ENCODE peak calls at places on chromosomes 4 and X, in five cellular contexts. One of them, this sample, is unnamed.

GRCh38 chr4:41022116-41022515 is 192.2 kb downstream of the APBB2 start:
- DNase-seq in NCI-H510A treated with DMSO at 0.1 percent for 48 hours: no peak
- DNase-seq in naive thymus-derived CD4-positive, alpha-beta T cell: no peak
- DNase-seq in activated naive CD8-positive, alpha-beta T cell treated with anti-CD3 and anti-CD28 coated beads, Interleukin-2, amount 50 U/mL, for 24 hours: no peak
- DNase-seq in GM18507: no peak
- DNase-seq in this sample: no peak

GRCh38 chr4:73213917-73214663 is 44.5 kb downstream of the ANKRD17 start:
- DNase-seq in GM18507: no peak
- DNase-seq in NCI-H510A treated with DMSO at 0.1 percent for 48 hours: no peak
- DNase-seq in naive thymus-derived CD4-positive, alpha-beta T cell: no peak
- DNase-seq in activated naive CD8-positive, alpha-beta T cell treated with anti-CD3 and anti-CD28 coated beads, Interleukin-2, amount 50 U/mL, for 24 hours: no peak
- DNase-seq in this sample: no peak

GRCh38 chrX:134764202-134764785 is 106.0 kb upstream of the PLAC1 start:
- DNase-seq in activated naive CD8-positive, alpha-beta T cell treated with anti-CD3 and anti-CD28 coated beads, Interleukin-2, amount 50 U/mL, for 24 hours: no peak
- DNase-seq in GM18507: no peak
- DNase-seq in naive thymus-derived CD4-positive, alpha-beta T cell: no peak
- DNase-seq in NCI-H510A treated with DMSO at 0.1 percent for 48 hours: peak; percentile 9
- DNase-seq in this sample: no peak

GRCh38 chr4:100591156-100591876 is 73.5 kb upstream of the EMCN start:
- DNase-seq in NCI-H510A treated with DMSO at 0.1 percent for 48 hours: peak; percentile 65
- DNase-seq in GM18507: no peak
- DNase-seq in activated naive CD8-positive, alpha-beta T cell treated with anti-CD3 and anti-CD28 coated beads, Interleukin-2, amount 50 U/mL, for 24 hours: no peak
- DNase-seq in naive thymus-derived CD4-positive, alpha-beta T cell: no peak
- DNase-seq in this sample: no peak

GRCh38 chrX:15749642-15750610 is 11.9 kb downstream of the CA5B start:
- DNase-seq in GM18507: no peak
- DNase-seq in naive thymus-derived CD4-positive, alpha-beta T cell: peak; percentile 20
- DNase-seq in NCI-H510A treated with DMSO at 0.1 percent for 48 hours: no peak
- DNase-seq in activated naive CD8-positive, alpha-beta T cell treated with anti-CD3 and anti-CD28 coated beads, Interleukin-2, amount 50 U/mL, for 24 hours: no peak
- DNase-seq in this sample: no peak

GRCh38 chr4:14218641-14219040 is 591.1 kb upstream of the BOD1L1 start:
- DNase-seq in activated naive CD8-positive, alpha-beta T cell treated with anti-CD3 and anti-CD28 coated beads, Interleukin-2, amount 50 U/mL, for 24 hours: no peak
- DNase-seq in naive thymus-derived CD4-positive, alpha-beta T cell: no peak
- DNase-seq in GM18507: no peak
- DNase-seq in NCI-H510A treated with DMSO at 0.1 percent for 48 hours: no peak
- DNase-seq in this sample: no peak

GRCh38 chrX:39982927-39983326 is 114.8 kb downstream of the BCOR start:
- DNase-seq in GM18507: no peak
- DNase-seq in NCI-H510A treated with DMSO at 0.1 percent for 48 hours: peak; percentile 90
- DNase-seq in naive thymus-derived CD4-positive, alpha-beta T cell: no peak
- DNase-seq in activated naive CD8-positive, alpha-beta T cell treated with anti-CD3 and anti-CD28 coated beads, Interleukin-2, amount 50 U/mL, for 24 hours: no peak
- DNase-seq in this sample: no peak

GRCh38 chr4:186932196-186932595 is 208.5 kb upstream of the FAT1 start:
- DNase-seq in activated naive CD8-positive, alpha-beta T cell treated with anti-CD3 and anti-CD28 coated beads, Interleukin-2, amount 50 U/mL, for 24 hours: no peak
- DNase-seq in GM18507: no peak
- DNase-seq in NCI-H510A treated with DMSO at 0.1 percent for 48 hours: peak; percentile 63
- DNase-seq in naive thymus-derived CD4-positive, alpha-beta T cell: no peak
- DNase-seq in this sample: no peak

GRCh38 chr4:15938182-15938581 is 358 bp downstream of the FGFBP1 start:
- DNase-seq in GM18507: no peak
- DNase-seq in NCI-H510A treated with DMSO at 0.1 percent for 48 hours: peak; percentile 5
- DNase-seq in naive thymus-derived CD4-positive, alpha-beta T cell: no peak
- DNase-seq in activated naive CD8-positive, alpha-beta T cell treated with anti-CD3 and anti-CD28 coated beads, Interleukin-2, amount 50 U/mL, for 24 hours: no peak
- DNase-seq in this sample: no peak

GRCh38 chrX:46791927-46792825 is 33.3 kb upstream of the SLC9A7 start:
- DNase-seq in NCI-H510A treated with DMSO at 0.1 percent for 48 hours: no peak
- DNase-seq in GM18507: peak; percentile 7
- DNase-seq in naive thymus-derived CD4-positive, alpha-beta T cell: no peak
- DNase-seq in activated naive CD8-positive, alpha-beta T cell treated with anti-CD3 and anti-CD28 coated beads, Interleukin-2, amount 50 U/mL, for 24 hours: no peak
- DNase-seq in this sample: peak; percentile 68

GRCh38 chr4:24837296-24837695 is 41.9 kb downstream of the SOD3 start:
- DNase-seq in naive thymus-derived CD4-positive, alpha-beta T cell: no peak
- DNase-seq in GM18507: no peak
- DNase-seq in NCI-H510A treated with DMSO at 0.1 percent for 48 hours: peak; percentile 16
- DNase-seq in activated naive CD8-positive, alpha-beta T cell treated with anti-CD3 and anti-CD28 coated beads, Interleukin-2, amount 50 U/mL, for 24 hours: no peak
- DNase-seq in this sample: no peak

GRCh38 chrX:145532176-145532780 is 285.0 kb downstream of the SPANXN1 start:
- DNase-seq in activated naive CD8-positive, alpha-beta T cell treated with anti-CD3 and anti-CD28 coated beads, Interleukin-2, amount 50 U/mL, for 24 hours: no peak
- DNase-seq in GM18507: no peak
- DNase-seq in NCI-H510A treated with DMSO at 0.1 percent for 48 hours: no peak
- DNase-seq in naive thymus-derived CD4-positive, alpha-beta T cell: no peak
- DNase-seq in this sample: no peak

GRCh38 chrX:42420431-42420830 is 357.5 kb downstream of the PPP1R2C start:
- DNase-seq in NCI-H510A treated with DMSO at 0.1 percent for 48 hours: no peak
- DNase-seq in activated naive CD8-positive, alpha-beta T cell treated with anti-CD3 and anti-CD28 coated beads, Interleukin-2, amount 50 U/mL, for 24 hours: no peak
- DNase-seq in naive thymus-derived CD4-positive, alpha-beta T cell: no peak
- DNase-seq in GM18507: no peak
- DNase-seq in this sample: no peak

GRCh38 chr4:75637827-75638226 is 7.5 kb upstream of the CDKL2 start:
- DNase-seq in NCI-H510A treated with DMSO at 0.1 percent for 48 hours: no peak
- DNase-seq in GM18507: no peak
- DNase-seq in activated naive CD8-positive, alpha-beta T cell treated with anti-CD3 and anti-CD28 coated beads, Interleukin-2, amount 50 U/mL, for 24 hours: no peak
- DNase-seq in naive thymus-derived CD4-positive, alpha-beta T cell: no peak
- DNase-seq in this sample: no peak